ENCODE peak calls at places on chromosomes 7 and 10, in nine cellular contexts. One of them, this sample, is unnamed.

GRCh38 chr7:96004598-96004997 is 232.2 kb downstream of the DYNC1I1 start:
- DNase-seq in transverse colon: no peak
- DNase-seq in stomach: no peak
- DNase-seq in spleen: no peak
- DNase-seq in GM23338: no peak
- DNase-seq in SK-N-SH: peak; percentile 65
- DNase-seq in HepG2: no peak
- DNase-seq in endothelial cell of umbilical vein: no peak
- DNase-seq in HCT116: no peak
- DNase-seq in this sample: no peak

GRCh38 chr10:6929157-6929830 is 349.2 kb upstream of the PRKCQ start:
- DNase-seq in transverse colon: no peak
- DNase-seq in stomach: no peak
- DNase-seq in spleen: no peak
- DNase-seq in GM23338: no peak
- DNase-seq in SK-N-SH: no peak
- DNase-seq in HepG2: no peak
- DNase-seq in endothelial cell of umbilical vein: no peak
- DNase-seq in HCT116: no peak
- DNase-seq in this sample: no peak

GRCh38 chr10:119241066-119241465 is 33.7 kb downstream of the GRK5 start:
- DNase-seq in transverse colon: no peak
- DNase-seq in stomach: no peak
- DNase-seq in spleen: no peak
- DNase-seq in GM23338: no peak
- DNase-seq in SK-N-SH: no peak
- DNase-seq in HepG2: no peak
- DNase-seq in endothelial cell of umbilical vein: no peak
- DNase-seq in HCT116: no peak
- DNase-seq in this sample: no peak

GRCh38 chr10:4725917-4726606 is 99.9 kb upstream of the AKR1E2 start:
- DNase-seq in transverse colon: no peak
- DNase-seq in stomach: no peak
- DNase-seq in spleen: no peak
- DNase-seq in GM23338: no peak
- DNase-seq in SK-N-SH: no peak
- DNase-seq in HepG2: peak; percentile 85
- DNase-seq in endothelial cell of umbilical vein: peak; percentile 93
- DNase-seq in HCT116: peak; percentile 83
- DNase-seq in this sample: no peak

GRCh38 chr7:2520131-2520807 is 695 bp downstream of the LFNG start:
- DNase-seq in transverse colon: peak; percentile 62
- DNase-seq in stomach: no peak
- DNase-seq in spleen: peak; percentile 90
- DNase-seq in GM23338: peak; percentile 47
- DNase-seq in SK-N-SH: peak; percentile 90
- DNase-seq in HepG2: no peak
- DNase-seq in endothelial cell of umbilical vein: no peak
- DNase-seq in HCT116: no peak
- DNase-seq in this sample: no peak

GRCh38 chr10:33293531-33294170 is 40.8 kb downstream of the NRP1 start:
- DNase-seq in transverse colon: no peak
- DNase-seq in stomach: no peak
- DNase-seq in spleen: no peak
- DNase-seq in GM23338: no peak
- DNase-seq in SK-N-SH: no peak
- DNase-seq in HepG2: no peak
- DNase-seq in endothelial cell of umbilical vein: no peak
- DNase-seq in HCT116: no peak
- DNase-seq in this sample: no peak

GRCh38 chr7:3844545-3845151 is 543.6 kb downstream of the SDK1 start:
- DNase-seq in transverse colon: no peak
- DNase-seq in stomach: no peak
- DNase-seq in spleen: no peak
- DNase-seq in GM23338: no peak
- DNase-seq in SK-N-SH: no peak
- DNase-seq in HepG2: no peak
- DNase-seq in endothelial cell of umbilical vein: no peak
- DNase-seq in HCT116: no peak
- DNase-seq in this sample: no peak

GRCh38 chr7:10181996-10182395 is 791.7 kb upstream of the PHF14 start:
- DNase-seq in transverse colon: no peak
- DNase-seq in stomach: no peak
- DNase-seq in spleen: no peak
- DNase-seq in GM23338: no peak
- DNase-seq in SK-N-SH: no peak
- DNase-seq in HepG2: no peak
- DNase-seq in endothelial cell of umbilical vein: no peak
- DNase-seq in HCT116: no peak
- DNase-seq in this sample: no peak

GRCh38 chr7:129779602-129780256 is 168.2 kb downstream of the NRF1 start:
- DNase-seq in transverse colon: peak; percentile 49
- DNase-seq in stomach: peak; percentile 72
- DNase-seq in spleen: peak; percentile 81
- DNase-seq in GM23338: peak; percentile 94
- DNase-seq in SK-N-SH: peak; percentile 86
- DNase-seq in HepG2: peak; percentile 61
- DNase-seq in endothelial cell of umbilical vein: no peak
- DNase-seq in HCT116: peak; percentile 61
- DNase-seq in this sample: peak; percentile 44
- TF ChIP-seq POLR2AphosphoS5 in transverse colon: peak; percentile 8
- TF ChIP-seq POLR2AphosphoS5 in stomach: no peak
- TF ChIP-seq POLR2AphosphoS5 in spleen: peak; percentile 28
- TF ChIP-seq POLR2AphosphoS5 in GM23338: peak; percentile 78
- TF ChIP-seq POLR2AphosphoS5 in SK-N-SH: no peak
- TF ChIP-seq POLR2AphosphoS5 in HepG2: peak; percentile 21
- TF ChIP-seq POLR2AphosphoS5 in endothelial cell of umbilical vein: no peak
- TF ChIP-seq POLR2AphosphoS5 in HCT116: peak; percentile 87
- TF ChIP-seq POLR2AphosphoS5 in this sample: no peak

DNA sequence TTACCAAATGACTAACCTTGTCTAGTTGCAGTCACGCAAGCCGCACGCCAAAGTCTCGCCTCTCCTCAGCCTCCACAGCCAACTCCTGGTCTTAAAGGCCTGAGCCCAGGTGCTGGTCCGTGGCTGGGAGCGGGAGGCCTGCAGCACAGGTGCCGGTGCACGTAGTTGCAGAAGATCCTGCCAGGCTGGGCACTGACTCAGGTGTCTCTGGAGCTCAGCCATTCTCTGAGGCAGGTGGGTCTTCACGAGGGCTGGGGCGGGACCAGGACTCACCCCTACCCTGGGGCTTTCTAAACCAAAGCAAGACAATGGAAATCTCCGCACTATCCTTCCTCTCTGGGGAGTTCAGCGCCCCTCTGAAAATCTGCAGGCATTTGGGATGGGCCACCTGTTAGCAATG is 216.4 kb downstream of the MLLT10 start:
- DNase-seq in transverse colon: no peak
- DNase-seq in stomach: no peak
- DNase-seq in spleen: no peak
- DNase-seq in GM23338: peak; percentile 52
- DNase-seq in SK-N-SH: no peak
- DNase-seq in HepG2: no peak
- DNase-seq in endothelial cell of umbilical vein: no peak
- DNase-seq in HCT116: no peak
- DNase-seq in this sample: no peak
- H3K27ac ChIP-seq in transverse colon: no peak overlapping the region
- H3K27ac ChIP-seq in stomach: no peak overlapping the region
- H3K27ac ChIP-seq in spleen: no peak overlapping the region
- H3K27ac ChIP-seq in GM23338: peak overlapping the region; percentile 97
- H3K27ac ChIP-seq in SK-N-SH: no peak overlapping the region
- H3K27ac ChIP-seq in HepG2: no peak overlapping the region
- H3K27ac ChIP-seq in endothelial cell of umbilical vein: no peak overlapping the region
- H3K27ac ChIP-seq in HCT116: peak overlapping the region; percentile 59
- H3K27ac ChIP-seq in this sample: no peak overlapping the region

GRCh38 chr10:12448729-12449391 is 99.5 kb downstream of the CAMK1D start:
- DNase-seq in transverse colon: peak; percentile 43
- DNase-seq in stomach: peak; percentile 34
- DNase-seq in spleen: peak; percentile 85
- DNase-seq in GM23338: no peak
- DNase-seq in SK-N-SH: no peak
- DNase-seq in HepG2: no peak
- DNase-seq in endothelial cell of umbilical vein: peak; percentile 9
- DNase-seq in HCT116: peak; percentile 74
- DNase-seq in this sample: no peak
- TF ChIP-seq POLR2AphosphoS5 in transverse colon: no peak
- TF ChIP-seq POLR2AphosphoS5 in stomach: no peak
- TF ChIP-seq POLR2AphosphoS5 in spleen: no peak
- TF ChIP-seq POLR2AphosphoS5 in GM23338: no peak
- TF ChIP-seq POLR2AphosphoS5 in SK-N-SH: peak; percentile 34
- TF ChIP-seq POLR2AphosphoS5 in HepG2: no peak
- TF ChIP-seq POLR2AphosphoS5 in endothelial cell of umbilical vein: peak; percentile 63
- TF ChIP-seq POLR2AphosphoS5 in HCT116: peak; percentile 57
- TF ChIP-seq POLR2AphosphoS5 in this sample: peak; percentile 33

GRCh38 chr7:88927-89921 is 103.1 kb upstream of the FAM20C start:
- DNase-seq in transverse colon: no peak
- DNase-seq in stomach: peak; percentile 51
- DNase-seq in spleen: no peak
- DNase-seq in GM23338: no peak
- DNase-seq in SK-N-SH: no peak
- DNase-seq in HepG2: no peak
- DNase-seq in endothelial cell of umbilical vein: peak; percentile 84
- DNase-seq in HCT116: no peak
- DNase-seq in this sample: no peak

GRCh38 chr7:86629-87028 is 105.7 kb upstream of the FAM20C start:
- DNase-seq in transverse colon: no peak
- DNase-seq in stomach: no peak
- DNase-seq in spleen: no peak
- DNase-seq in GM23338: no peak
- DNase-seq in SK-N-SH: no peak
- DNase-seq in HepG2: no peak
- DNase-seq in endothelial cell of umbilical vein: no peak
- DNase-seq in HCT116: no peak
- DNase-seq in this sample: no peak

GRCh38 chr7:87047-87446 is 105.3 kb upstream of the FAM20C start:
- DNase-seq in transverse colon: no peak
- DNase-seq in stomach: peak; percentile 23
- DNase-seq in spleen: no peak
- DNase-seq in GM23338: no peak
- DNase-seq in SK-N-SH: no peak
- DNase-seq in HepG2: no peak
- DNase-seq in endothelial cell of umbilical vein: no peak
- DNase-seq in HCT116: no peak
- DNase-seq in this sample: no peak

GRCh38 chr7:88095-88926 is 104.1 kb upstream of the FAM20C start:
- DNase-seq in transverse colon: no peak
- DNase-seq in stomach: no peak
- DNase-seq in spleen: no peak
- DNase-seq in GM23338: peak; percentile 71
- DNase-seq in SK-N-SH: no peak
- DNase-seq in HepG2: no peak
- DNase-seq in endothelial cell of umbilical vein: no peak
- DNase-seq in HCT116: no peak
- DNase-seq in this sample: no peak

GRCh38 chr7:87671-88070 is 104.7 kb upstream of the FAM20C start:
- DNase-seq in transverse colon: no peak
- DNase-seq in stomach: no peak
- DNase-seq in spleen: no peak
- DNase-seq in GM23338: no peak
- DNase-seq in SK-N-SH: no peak
- DNase-seq in HepG2: no peak
- DNase-seq in endothelial cell of umbilical vein: no peak
- DNase-seq in HCT116: no peak
- DNase-seq in this sample: no peak
- H3K27ac ChIP-seq in transverse colon: no peak overlapping the region
- H3K27ac ChIP-seq in stomach: no peak overlapping the region
- H3K27ac ChIP-seq in spleen: no peak overlapping the region
- H3K27ac ChIP-seq in GM23338: no peak overlapping the region
- H3K27ac ChIP-seq in SK-N-SH: no peak overlapping the region
- H3K27ac ChIP-seq in HepG2: no peak overlapping the region
- H3K27ac ChIP-seq in endothelial cell of umbilical vein: no peak overlapping the region
- H3K27ac ChIP-seq in HCT116: no peak overlapping the region
- H3K27ac ChIP-seq in this sample: peak overlapping the region; percentile 79

GRCh38 chr10:31320598-31321211 is 1.7 kb downstream of the ZEB1 start:
- DNase-seq in transverse colon: peak; percentile 24
- DNase-seq in stomach: no peak
- DNase-seq in spleen: peak; percentile 85
- DNase-seq in GM23338: peak; percentile 58
- DNase-seq in SK-N-SH: peak; percentile 64
- DNase-seq in HepG2: peak; percentile 43
- DNase-seq in endothelial cell of umbilical vein: peak; percentile 71
- DNase-seq in HCT116: no peak
- DNase-seq in this sample: no peak
- TF ChIP-seq POLR2AphosphoS5 in transverse colon: peak; percentile 68
- TF ChIP-seq POLR2AphosphoS5 in stomach: no peak
- TF ChIP-seq POLR2AphosphoS5 in spleen: peak; percentile 52
- TF ChIP-seq POLR2AphosphoS5 in GM23338: no peak
- TF ChIP-seq POLR2AphosphoS5 in SK-N-SH: no peak
- TF ChIP-seq POLR2AphosphoS5 in HepG2: no peak
- TF ChIP-seq POLR2AphosphoS5 in endothelial cell of umbilical vein: peak; percentile 38
- TF ChIP-seq POLR2AphosphoS5 in HCT116: no peak
- TF ChIP-seq POLR2AphosphoS5 in this sample: no peak

GRCh38 chr10:96281444-96282029 is 10.2 kb upstream of the BLNK start:
- DNase-seq in transverse colon: no peak
- DNase-seq in stomach: no peak
- DNase-seq in spleen: no peak
- DNase-seq in GM23338: no peak
- DNase-seq in SK-N-SH: no peak
- DNase-seq in HepG2: no peak
- DNase-seq in endothelial cell of umbilical vein: no peak
- DNase-seq in HCT116: no peak
- DNase-seq in this sample: no peak
- H3K27ac ChIP-seq in transverse colon: no peak overlapping the region
- H3K27ac ChIP-seq in stomach: no peak overlapping the region
- H3K27ac ChIP-seq in spleen: no peak overlapping the region
- H3K27ac ChIP-seq in GM23338: no peak overlapping the region
- H3K27ac ChIP-seq in SK-N-SH: no peak overlapping the region
- H3K27ac ChIP-seq in HepG2: no peak overlapping the region
- H3K27ac ChIP-seq in endothelial cell of umbilical vein: no peak overlapping the region
- H3K27ac ChIP-seq in HCT116: no peak overlapping the region
- H3K27ac ChIP-seq in this sample: no peak overlapping the region

This sample was measured in breast epithelium.